ENCODE peak calls at places on chromosomes 12 and 14, in ten cellular contexts. One of them, this sample, is unnamed.

GRCh38 chr14:91891721-91892220 is 24.4 kb upstream of the TC2N start:
- DNase-seq in RWPE1: no peak
- DNase-seq in stimulated activated CD4-positive, alpha-beta T cell treated with anti-CD3 and anti-CD28 coated beads, Interleukin-4, amount 100 ng/mL, for 24 hours: no peak
- DNase-seq in activated T-cell treated with anti-CD3 and anti-CD28 coated beads, Interleukin-2, amount 50 U/mL, for 72 hours: no peak
- DNase-seq in hepatocyte: no peak
- DNase-seq in GM13977: no peak
- DNase-seq in SW 1271: no peak
- DNase-seq in CD4-positive, alpha-beta memory T cell: no peak
- DNase-seq in central memory CD8-positive, alpha-beta T cell: no peak
- DNase-seq in lung: no peak
- DNase-seq in this sample: no peak

GRCh38 chr12:11862794-11863193 is 207.9 kb upstream of the BCL2L14 start:
- DNase-seq in RWPE1: no peak
- DNase-seq in stimulated activated CD4-positive, alpha-beta T cell treated with anti-CD3 and anti-CD28 coated beads, Interleukin-4, amount 100 ng/mL, for 24 hours: no peak
- DNase-seq in activated T-cell treated with anti-CD3 and anti-CD28 coated beads, Interleukin-2, amount 50 U/mL, for 72 hours: no peak
- DNase-seq in hepatocyte: no peak
- DNase-seq in GM13977: peak
- DNase-seq in SW 1271: no peak
- DNase-seq in CD4-positive, alpha-beta memory T cell: no peak
- DNase-seq in central memory CD8-positive, alpha-beta T cell: no peak
- DNase-seq in lung: no peak
- DNase-seq in this sample: no peak

GRCh38 chr14:102781063-102781462 is 3.8 kb downstream of the TRAF3 start:
- DNase-seq in RWPE1: no peak
- DNase-seq in stimulated activated CD4-positive, alpha-beta T cell treated with anti-CD3 and anti-CD28 coated beads, Interleukin-4, amount 100 ng/mL, for 24 hours: no peak
- DNase-seq in activated T-cell treated with anti-CD3 and anti-CD28 coated beads, Interleukin-2, amount 50 U/mL, for 72 hours: no peak
- DNase-seq in hepatocyte: no peak
- DNase-seq in GM13977: no peak
- DNase-seq in SW 1271: no peak
- DNase-seq in CD4-positive, alpha-beta memory T cell: no peak
- DNase-seq in central memory CD8-positive, alpha-beta T cell: no peak
- DNase-seq in lung: no peak
- DNase-seq in this sample: no peak

GRCh38 chr12:108082506-108082905 is 46.6 kb upstream of the WSCD2 start:
- DNase-seq in RWPE1: no peak
- DNase-seq in stimulated activated CD4-positive, alpha-beta T cell treated with anti-CD3 and anti-CD28 coated beads, Interleukin-4, amount 100 ng/mL, for 24 hours: no peak
- DNase-seq in activated T-cell treated with anti-CD3 and anti-CD28 coated beads, Interleukin-2, amount 50 U/mL, for 72 hours: no peak
- DNase-seq in hepatocyte: no peak
- DNase-seq in GM13977: no peak
- DNase-seq in SW 1271: no peak
- DNase-seq in CD4-positive, alpha-beta memory T cell: no peak
- DNase-seq in central memory CD8-positive, alpha-beta T cell: no peak
- DNase-seq in lung: no peak
- DNase-seq in this sample: no peak

GRCh38 chr12:67220065-67220464 is 49.1 kb upstream of the CAND1 start:
- DNase-seq in RWPE1: peak
- DNase-seq in stimulated activated CD4-positive, alpha-beta T cell treated with anti-CD3 and anti-CD28 coated beads, Interleukin-4, amount 100 ng/mL, for 24 hours: no peak
- DNase-seq in activated T-cell treated with anti-CD3 and anti-CD28 coated beads, Interleukin-2, amount 50 U/mL, for 72 hours: no peak
- DNase-seq in hepatocyte: peak
- DNase-seq in GM13977: no peak
- DNase-seq in SW 1271: no peak
- DNase-seq in CD4-positive, alpha-beta memory T cell: no peak
- DNase-seq in central memory CD8-positive, alpha-beta T cell: no peak
- DNase-seq in lung: no peak
- DNase-seq in this sample: no peak

GRCh38 chr12:48414046-48414445 is 58.3 kb upstream of the ANP32D start:
- DNase-seq in RWPE1: no peak
- DNase-seq in stimulated activated CD4-positive, alpha-beta T cell treated with anti-CD3 and anti-CD28 coated beads, Interleukin-4, amount 100 ng/mL, for 24 hours: no peak
- DNase-seq in activated T-cell treated with anti-CD3 and anti-CD28 coated beads, Interleukin-2, amount 50 U/mL, for 72 hours: no peak
- DNase-seq in hepatocyte: no peak
- DNase-seq in GM13977: no peak
- DNase-seq in SW 1271: no peak
- DNase-seq in CD4-positive, alpha-beta memory T cell: no peak
- DNase-seq in central memory CD8-positive, alpha-beta T cell: no peak
- DNase-seq in lung: no peak
- DNase-seq in this sample: no peak

GRCh38 chr14:77642407-77642806 is 26.0 kb upstream of the SPTLC2 start:
- DNase-seq in RWPE1: no peak
- DNase-seq in stimulated activated CD4-positive, alpha-beta T cell treated with anti-CD3 and anti-CD28 coated beads, Interleukin-4, amount 100 ng/mL, for 24 hours: no peak
- DNase-seq in activated T-cell treated with anti-CD3 and anti-CD28 coated beads, Interleukin-2, amount 50 U/mL, for 72 hours: no peak
- DNase-seq in hepatocyte: no peak
- DNase-seq in GM13977: no peak
- DNase-seq in SW 1271: no peak
- DNase-seq in CD4-positive, alpha-beta memory T cell: no peak
- DNase-seq in central memory CD8-positive, alpha-beta T cell: no peak
- DNase-seq in lung: no peak
- DNase-seq in this sample: no peak

GRCh38 chr12:132558861-132559623 is 51.3 kb downstream of the LRCOL1 start:
- DNase-seq in RWPE1: no peak
- DNase-seq in stimulated activated CD4-positive, alpha-beta T cell treated with anti-CD3 and anti-CD28 coated beads, Interleukin-4, amount 100 ng/mL, for 24 hours: peak
- DNase-seq in activated T-cell treated with anti-CD3 and anti-CD28 coated beads, Interleukin-2, amount 50 U/mL, for 72 hours: no peak
- DNase-seq in hepatocyte: no peak
- DNase-seq in GM13977: peak
- DNase-seq in SW 1271: no peak
- DNase-seq in CD4-positive, alpha-beta memory T cell: no peak
- DNase-seq in central memory CD8-positive, alpha-beta T cell: no peak
- DNase-seq in lung: no peak
- DNase-seq in this sample: no peak

GRCh38 chr12:113500662-113501435 is 29.2 kb upstream of the LHX5 start:
- DNase-seq in RWPE1: no peak
- DNase-seq in stimulated activated CD4-positive, alpha-beta T cell treated with anti-CD3 and anti-CD28 coated beads, Interleukin-4, amount 100 ng/mL, for 24 hours: no peak
- DNase-seq in activated T-cell treated with anti-CD3 and anti-CD28 coated beads, Interleukin-2, amount 50 U/mL, for 72 hours: no peak
- DNase-seq in hepatocyte: no peak
- DNase-seq in GM13977: no peak
- DNase-seq in SW 1271: no peak
- DNase-seq in CD4-positive, alpha-beta memory T cell: no peak
- DNase-seq in central memory CD8-positive, alpha-beta T cell: no peak
- DNase-seq in lung: no peak
- DNase-seq in this sample: no peak

GRCh38 chr12:75759842-75760260 is 248.4 kb upstream of the KRR1 start:
- DNase-seq in RWPE1: peak
- DNase-seq in stimulated activated CD4-positive, alpha-beta T cell treated with anti-CD3 and anti-CD28 coated beads, Interleukin-4, amount 100 ng/mL, for 24 hours: no peak
- DNase-seq in activated T-cell treated with anti-CD3 and anti-CD28 coated beads, Interleukin-2, amount 50 U/mL, for 72 hours: no peak
- DNase-seq in hepatocyte: no peak
- DNase-seq in GM13977: no peak
- DNase-seq in SW 1271: peak
- DNase-seq in CD4-positive, alpha-beta memory T cell: no peak
- DNase-seq in central memory CD8-positive, alpha-beta T cell: no peak
- DNase-seq in lung: no peak
- DNase-seq in this sample: no peak